ENCODE peak calls at places on chromosomes 16 and 17, in nine cellular contexts. One of them, this sample, is unnamed.

GRCh38 chr16:89055894-89056555 is 37.6 kb upstream of the ACSF3 start:
- DNase-seq in progenitor cell of endocrine pancreas: no peak
- DNase-seq in fibroblast of lung: no peak
- DNase-seq in sciatic nerve: no peak
- DNase-seq in cardiac septum: no peak
- DNase-seq in H54: no peak
- DNase-seq in SHP77: no peak
- DNase-seq in fibroblast of pulmonary artery: no peak
- DNase-seq in stimulated activated CD8-positive, alpha-beta memory T cell treated with anti-CD3 and anti-CD28 coated beads, Interleukin-7, amount 100 ng/mL, for 1 hour: no peak
- DNase-seq in this sample: no peak

GRCh38 chr17:14748036-14748715 is 447.3 kb downstream of the HS3ST3B1 start:
- DNase-seq in SHP77: no peak
- DNase-seq in fibroblast of lung: no peak
- DNase-seq in sciatic nerve: no peak
- DNase-seq in cardiac septum: no peak
- DNase-seq in stimulated activated CD8-positive, alpha-beta memory T cell treated with anti-CD3 and anti-CD28 coated beads, Interleukin-7, amount 100 ng/mL, for 1 hour: no peak
- DNase-seq in H54: no peak
- DNase-seq in fibroblast of pulmonary artery: no peak
- DNase-seq in progenitor cell of endocrine pancreas: no peak
- DNase-seq in this sample: peak

GRCh38 chr16:56950881-56951771 is 10.6 kb upstream of the CETP start:
- DNase-seq in cardiac septum: no peak
- DNase-seq in fibroblast of lung: peak
- DNase-seq in H54: peak
- DNase-seq in stimulated activated CD8-positive, alpha-beta memory T cell treated with anti-CD3 and anti-CD28 coated beads, Interleukin-7, amount 100 ng/mL, for 1 hour: no peak
- DNase-seq in sciatic nerve: no peak
- DNase-seq in fibroblast of pulmonary artery: peak
- DNase-seq in progenitor cell of endocrine pancreas: peak
- DNase-seq in SHP77: peak
- DNase-seq in this sample: peak

GRCh38 chr17:35568561-35568960 is 7.9 kb upstream of the SLFN14 start:
- DNase-seq in H54: no peak
- DNase-seq in progenitor cell of endocrine pancreas: no peak
- DNase-seq in fibroblast of lung: peak
- DNase-seq in SHP77: no peak
- DNase-seq in cardiac septum: no peak
- DNase-seq in stimulated activated CD8-positive, alpha-beta memory T cell treated with anti-CD3 and anti-CD28 coated beads, Interleukin-7, amount 100 ng/mL, for 1 hour: no peak
- DNase-seq in fibroblast of pulmonary artery: peak
- DNase-seq in sciatic nerve: no peak
- DNase-seq in this sample: peak

GRCh38 chr17:40456396-40456951 is 13.2 kb downstream of the IGFBP4 start:
- DNase-seq in sciatic nerve: no peak
- DNase-seq in cardiac septum: no peak
- DNase-seq in fibroblast of pulmonary artery: no peak
- DNase-seq in H54: no peak
- DNase-seq in fibroblast of lung: no peak
- DNase-seq in progenitor cell of endocrine pancreas: no peak
- DNase-seq in SHP77: no peak
- DNase-seq in stimulated activated CD8-positive, alpha-beta memory T cell treated with anti-CD3 and anti-CD28 coated beads, Interleukin-7, amount 100 ng/mL, for 1 hour: no peak
- DNase-seq in this sample: no peak

GRCh38 chr16:25264599-25264998 is 7.0 kb upstream of the ZKSCAN2 start:
- DNase-seq in fibroblast of pulmonary artery: peak
- DNase-seq in progenitor cell of endocrine pancreas: no peak
- DNase-seq in fibroblast of lung: peak
- DNase-seq in SHP77: no peak
- DNase-seq in H54: no peak
- DNase-seq in sciatic nerve: no peak
- DNase-seq in stimulated activated CD8-positive, alpha-beta memory T cell treated with anti-CD3 and anti-CD28 coated beads, Interleukin-7, amount 100 ng/mL, for 1 hour: no peak
- DNase-seq in cardiac septum: no peak
- DNase-seq in this sample: peak

GRCh38 chr16:67026570-67026969 is 2.4 kb upstream of the CBFB start:
- DNase-seq in cardiac septum: peak
- DNase-seq in progenitor cell of endocrine pancreas: no peak
- DNase-seq in fibroblast of lung: no peak
- DNase-seq in H54: no peak
- DNase-seq in SHP77: no peak
- DNase-seq in stimulated activated CD8-positive, alpha-beta memory T cell treated with anti-CD3 and anti-CD28 coated beads, Interleukin-7, amount 100 ng/mL, for 1 hour: no peak
- DNase-seq in sciatic nerve: peak
- DNase-seq in fibroblast of pulmonary artery: no peak
- DNase-seq in this sample: no peak

GRCh38 chr17:66777689-66778225 is 57.2 kb upstream of the CACNG5 start:
- DNase-seq in cardiac septum: peak
- DNase-seq in stimulated activated CD8-positive, alpha-beta memory T cell treated with anti-CD3 and anti-CD28 coated beads, Interleukin-7, amount 100 ng/mL, for 1 hour: no peak
- DNase-seq in fibroblast of lung: peak
- DNase-seq in progenitor cell of endocrine pancreas: no peak
- DNase-seq in H54: no peak
- DNase-seq in fibroblast of pulmonary artery: peak
- DNase-seq in sciatic nerve: no peak
- DNase-seq in SHP77: no peak
- DNase-seq in this sample: no peak

GRCh38 chr17:64574646-64575045 is 67.9 kb downstream of the CEP95 start:
- DNase-seq in SHP77: no peak
- DNase-seq in progenitor cell of endocrine pancreas: no peak
- DNase-seq in fibroblast of lung: no peak
- DNase-seq in stimulated activated CD8-positive, alpha-beta memory T cell treated with anti-CD3 and anti-CD28 coated beads, Interleukin-7, amount 100 ng/mL, for 1 hour: no peak
- DNase-seq in H54: no peak
- DNase-seq in cardiac septum: no peak
- DNase-seq in fibroblast of pulmonary artery: peak
- DNase-seq in sciatic nerve: no peak
- DNase-seq in this sample: no peak

GRCh38 chr17:80104321-80104955 is 3.1 kb downstream of the GAA start:
- DNase-seq in H54: peak
- DNase-seq in progenitor cell of endocrine pancreas: no peak
- DNase-seq in fibroblast of lung: peak
- DNase-seq in SHP77: no peak
- DNase-seq in stimulated activated CD8-positive, alpha-beta memory T cell treated with anti-CD3 and anti-CD28 coated beads, Interleukin-7, amount 100 ng/mL, for 1 hour: no peak
- DNase-seq in cardiac septum: no peak
- DNase-seq in sciatic nerve: no peak
- DNase-seq in fibroblast of pulmonary artery: peak
- DNase-seq in this sample: no peak

GRCh38 chr16:72066747-72067146 is 3.7 kb downstream of the HPR start:
- DNase-seq in sciatic nerve: no peak
- DNase-seq in fibroblast of pulmonary artery: peak
- DNase-seq in H54: peak
- DNase-seq in progenitor cell of endocrine pancreas: no peak
- DNase-seq in stimulated activated CD8-positive, alpha-beta memory T cell treated with anti-CD3 and anti-CD28 coated beads, Interleukin-7, amount 100 ng/mL, for 1 hour: no peak
- DNase-seq in SHP77: no peak
- DNase-seq in cardiac septum: no peak
- DNase-seq in fibroblast of lung: peak
- DNase-seq in this sample: peak